ENCODE peak calls at places on chromosomes 13 and 19, in six cellular contexts. B is IMR-90; W is CD8-positive, alpha-beta T cell; D is RWPE1; L is fibroblast of lung; Q is fibroblast of pulmonary artery. E is an unnamed sample.

GRCh38 chr13:49060698-49061387 is 85.1 kb downstream of the FNDC3A start:
- DNase-seq in D (peak), Q (peak), B (peak), L (peak), W (no peak), E (no peak)

GRCh38 chr13:50283017-50283416 is 267.8 kb downstream of the KCNRG start:
- DNase-seq in D (no peak), Q (no peak), L (no peak), W (no peak), B (no peak), E (no peak)

GRCh38 chr13:32650705-32651311 is 64.6 kb downstream of the PDS5B start:
- DNase-seq in Q (peak), L (peak), D (peak), B (peak), W (peak), E (no peak)

GRCh38 chr13:35840991-35841604 is 290.1 kb downstream of the DCLK1 start:
- DNase-seq in B (no peak), L (no peak), D (no peak), Q (no peak), W (no peak), E (no peak)

GRCh38 chr13:99566125-99567083 is 65.1 kb downstream of the TM9SF2 start:
- DNase-seq in D (no peak), L (no peak), W (no peak), Q (no peak), B (no peak), E (no peak)

GRCh38 chr13:67632590-67632989 is 402.5 kb upstream of the PCDH9 start:
- DNase-seq in D (no peak), B (peak), Q (peak), L (peak), W (no peak), E (no peak)

GRCh38 chr13:40665061-40665753 is 1.2 kb downstream of the FOXO1 start:
- DNase-seq in L (no peak), Q (no peak), D (peak), W (peak), B (no peak), E (peak)

GRCh38 chr13:29520671-29521070 is 74.8 kb downstream of the SLC7A1 start:
- DNase-seq in W (no peak), D (no peak), B (peak), L (peak), Q (peak), E (no peak)

GRCh38 chr19:43589680-43590079 is 6.3 kb downstream of the IRGQ start:
- DNase-seq in B (no peak), Q (no peak), D (no peak), L (no peak), W (no peak), E (no peak)

GRCh38 chr13:110471833-110472162 is 89.7 kb downstream of the RAB20 start:
- DNase-seq in W (no peak), Q (peak), L (peak), B (peak), D (no peak), E (no peak)

GRCh38 chr19:19740755-19741154 is 7.8 kb upstream of the ZNF14 start:
- DNase-seq in L (no peak), W (no peak), B (no peak), D (no peak), Q (no peak), E (no peak)

GRCh38 chr19:30450945-30451344 is 78.8 kb downstream of the ZNF536 start:
- DNase-seq in L (no peak), W (no peak), D (no peak), Q (no peak), B (no peak), E (no peak)

GRCh38 chr13:91122766-91123165 is 224.7 kb upstream of the MIR17HG start:
- DNase-seq in D (no peak), Q (no peak), W (no peak), B (no peak), L (no peak), E (no peak)

GRCh38 chr19:44588753-44589112 is 24.6 kb upstream of the IGSF23 start:
- DNase-seq in Q (no peak), W (no peak), B (no peak), D (no peak), L (no peak), E (no peak)

GRCh38 chr13:21676611-21677021 is 5.7 kb downstream of the FGF9 start:
- DNase-seq in L (no peak), B (no peak), D (no peak), W (peak), Q (no peak), E (no peak)

GRCh38 chr13:21420706-21421105 is 38.4 kb downstream of the ZDHHC20 start:
- DNase-seq in Q (peak), L (peak), W (no peak), D (no peak), B (peak), E (no peak)

GRCh38 chr13:28822161-28822560 is 2.0 kb downstream of the MTUS2 start:
- DNase-seq in D (no peak), Q (no peak), B (no peak), L (no peak), W (no peak), E (no peak)

GRCh38 chr13:102825921-102826706 is 19.7 kb upstream of the ERCC5 start:
- DNase-seq in W (no peak), B (peak), L (peak), Q (peak), D (peak), E (no peak)

GRCh38 chr13:111027481-111028439 is 87.3 kb upstream of the ARHGEF7 start:
- DNase-seq in B (peak), W (no peak), D (no peak), L (peak), Q (no peak), E (no peak)

GRCh38 chr19:375395-376110 is 31.0 kb upstream of the MIER2 start:
- DNase-seq in Q (no peak), L (no peak), B (no peak), D (no peak), W (no peak), E (no peak)

GRCh38 chr13:112181336-112182051 is 114.5 kb downstream of the SOX1 start:
- DNase-seq in B (no peak), D (no peak), Q (no peak), L (no peak), W (no peak), E (no peak)

GRCh38 chr13:19587635-19588300 is 26.4 kb upstream of the TPTE2 start:
- DNase-seq in B (peak), W (no peak), Q (peak), D (no peak), L (peak), E (no peak)

DNA sequence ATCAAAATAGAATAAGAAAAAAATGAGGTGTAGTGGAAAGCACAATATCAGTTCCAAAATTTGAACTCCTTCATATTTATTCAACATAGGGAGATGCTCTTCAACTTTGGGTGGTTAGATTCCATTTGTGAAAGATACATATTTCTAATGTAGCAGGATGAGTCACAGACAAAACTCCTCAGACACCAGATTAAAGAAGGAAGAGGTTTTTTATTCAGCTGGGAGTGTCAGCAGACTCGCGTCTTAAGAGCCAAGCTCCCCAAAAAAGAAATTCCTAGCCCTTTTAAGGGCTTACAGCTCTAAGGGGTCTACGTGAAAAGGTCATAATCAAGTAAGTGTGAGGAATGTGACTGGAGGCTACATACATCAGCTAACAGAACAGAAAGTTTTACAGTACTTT is 6.8 kb upstream of the ZNF765 start:
- DNase-seq in L (peak), Q (peak), W (no peak), B (peak), D (no peak), E (no peak)
- TF ChIP-seq CTCF in L (no peak), Q (no peak), W (no peak), B (no peak), D (no peak), E (no peak)

GRCh38 chr19:50500060-50500752 is 10.8 kb downstream of the JOSD2 start:
- DNase-seq in Q (no peak), B (no peak), W (no peak), D (no peak), L (no peak), E (no peak)
- TF ChIP-seq CTCF in Q (peak), B (peak), W (no peak), D (no peak), L (peak), E (peak)

DNA sequence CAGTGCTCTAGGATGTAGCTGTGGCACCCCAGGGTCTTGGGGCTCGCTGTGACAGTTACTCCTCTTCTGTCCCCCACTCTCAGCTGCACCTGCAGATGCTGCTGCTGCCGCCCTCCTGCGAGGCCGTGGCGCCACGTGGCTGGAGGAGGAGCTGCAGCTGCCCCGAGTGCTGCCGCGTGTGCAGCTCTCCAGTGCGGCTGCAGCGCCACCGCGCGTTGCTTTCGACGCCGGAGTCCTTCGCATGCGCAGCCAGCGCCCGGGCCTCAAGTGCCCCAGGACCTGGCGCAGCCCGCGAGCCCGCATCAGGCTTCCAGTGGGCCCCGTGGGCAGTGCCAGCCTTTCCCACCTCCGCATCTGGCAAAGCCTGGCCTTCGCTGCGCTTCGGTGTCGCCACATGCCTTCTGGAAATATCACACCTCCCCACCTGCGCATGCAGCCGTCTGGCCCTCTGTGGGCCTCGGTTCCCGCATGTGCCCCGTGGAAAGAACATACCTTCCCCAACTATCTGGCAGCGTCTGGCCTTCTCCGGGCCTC is 692 bp upstream of the ZNF580 start:
- DNase-seq in L (peak), W (peak), D (no peak), B (peak), Q (peak), E (no peak)
- TF ChIP-seq CTCF in L (peak), W (peak), D (peak), B (peak), Q (peak), E (no peak)

GRCh38 chr13:53781941-53782340 is 753.3 kb downstream of the OLFM4 start:
- DNase-seq in W (no peak), B (no peak), L (peak), D (peak), Q (no peak), E (no peak)
- TF ChIP-seq CTCF in W (no peak), B (no peak), L (no peak), D (no peak), Q (no peak), E (no peak)

GRCh38 chr19:47742636-47743035 is 2.7 kb upstream of the NOP53 start:
- DNase-seq in B (no peak), W (no peak), L (no peak), Q (no peak), D (no peak), E (no peak)

GRCh38 chr19:47741544-47742125 is 3.7 kb upstream of the NOP53 start:
- DNase-seq in B (no peak), D (no peak), W (no peak), L (no peak), Q (no peak), E (no peak)

GRCh38 chr19:47740866-47741519 is 4.4 kb upstream of the NOP53 start:
- DNase-seq in D (no peak), B (no peak), W (no peak), L (no peak), Q (no peak), E (no peak)

GRCh38 chr19:47749326-47749725 is 4.0 kb downstream of the NOP53 start:
- DNase-seq in D (no peak), B (no peak), Q (no peak), W (no peak), L (no peak), E (no peak)

GRCh38 chr19:47745010-47745901 is at the start of gene NOP53:
- DNase-seq in L (peak), B (peak), Q (peak), D (peak), W (peak), E (peak)
- TF ChIP-seq CTCF in L (no peak), B (no peak), Q (no peak), D (no peak), W (no peak), E (no peak)

GRCh38 chr13:74274946-74275345 is 140.7 kb upstream of the KLF12 start:
- DNase-seq in B (no peak), D (no peak), L (no peak), Q (no peak), W (no peak), E (no peak)

GRCh38 chr13:74270018-74270417 is 135.8 kb upstream of the KLF12 start:
- DNase-seq in W (no peak), L (no peak), Q (no peak), B (peak), D (peak), E (no peak)

GRCh38 chr13:74272826-74273225 is 138.6 kb upstream of the KLF12 start:
- DNase-seq in D (no peak), W (no peak), B (no peak), L (no peak), Q (no peak), E (no peak)

GRCh38 chr13:74278901-74279300 is 144.7 kb upstream of the KLF12 start:
- DNase-seq in L (no peak), W (no peak), B (no peak), D (no peak), Q (no peak), E (no peak)

GRCh38 chr13:74273591-74273990 is 139.4 kb upstream of the KLF12 start:
- DNase-seq in W (no peak), L (no peak), Q (no peak), B (no peak), D (no peak), E (no peak)
- TF ChIP-seq CTCF in W (no peak), L (no peak), Q (no peak), B (no peak), D (no peak), E (no peak)

DNA sequence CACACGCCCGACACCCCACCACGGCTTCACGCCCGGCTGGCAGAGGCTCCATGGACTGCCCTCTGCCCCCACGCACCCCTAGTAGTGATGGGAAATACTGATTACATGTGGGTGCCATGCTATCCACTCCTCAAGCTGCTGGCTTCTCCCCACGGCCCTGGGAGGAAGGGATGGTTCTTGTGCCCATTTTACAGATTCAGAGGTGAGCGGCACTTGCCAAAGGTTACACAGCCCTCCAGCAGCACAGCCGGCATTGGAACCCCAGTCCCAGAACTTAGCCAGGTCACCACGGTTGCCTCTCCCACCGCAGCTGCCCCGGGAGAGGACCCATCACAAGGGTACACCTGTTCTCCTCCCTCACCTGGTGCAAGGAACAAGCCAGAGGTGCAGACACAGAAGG is 13.2 kb downstream of the LRRC4B start:
- DNase-seq in Q (no peak), L (no peak), W (no peak), D (no peak), B (no peak), E (no peak)
- TF ChIP-seq CTCF in Q (no peak), L (no peak), W (no peak), D (no peak), B (no peak), E (no peak)

GRCh38 chr19:35479278-35479677 is 11.0 kb downstream of the KRTDAP start:
- DNase-seq in B (no peak), Q (no peak), W (no peak), L (no peak), D (no peak), E (no peak)
- TF ChIP-seq CTCF in B (no peak), Q (no peak), W (no peak), L (no peak), D (no peak), E (peak)

DNA sequence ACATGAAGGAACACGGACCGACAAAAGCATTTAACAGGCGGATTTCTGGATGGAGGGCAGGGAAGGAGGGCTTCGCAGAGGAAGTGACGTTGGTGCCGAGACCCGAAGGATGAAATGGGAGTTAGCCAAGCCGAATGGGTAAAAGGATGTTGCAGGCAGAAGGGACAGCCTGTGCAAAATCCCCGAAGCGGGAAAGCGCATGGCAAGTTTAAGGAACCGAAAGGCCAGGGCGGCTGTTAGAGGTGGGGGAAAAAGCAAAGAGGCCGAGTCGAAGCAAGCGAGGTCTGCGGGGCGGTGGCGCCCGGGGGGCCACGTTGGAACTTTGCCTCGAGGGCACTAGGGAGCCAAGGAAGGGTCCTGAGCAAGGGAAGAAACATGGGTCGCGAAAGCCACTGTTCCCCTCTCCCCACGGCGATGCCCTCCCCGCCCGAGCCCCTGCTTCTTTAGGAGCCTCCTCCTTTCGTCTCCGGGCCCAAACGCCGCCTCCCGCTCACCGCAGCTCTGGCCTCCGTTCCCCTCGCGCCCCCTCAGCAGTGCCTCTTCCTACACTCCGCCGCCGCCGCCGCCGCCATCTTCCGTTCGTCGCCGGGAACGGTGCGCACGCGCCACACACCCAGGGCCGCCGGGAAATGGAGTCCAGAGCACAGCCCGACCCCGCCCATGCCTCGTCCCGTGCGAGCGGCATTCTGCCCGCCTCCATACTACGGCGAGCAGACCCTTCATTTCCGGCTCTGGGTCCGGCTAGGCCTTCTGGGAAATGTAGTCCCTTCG is at the start of gene SYMPK:
- DNase-seq in B (peak), D (peak), Q (peak), L (peak), W (peak), E (peak)
- TF ChIP-seq CTCF in B (no peak), D (no peak), Q (no peak), L (no peak), W (no peak), E (no peak)

GRCh38 chr19:11662278-11662677 is 65.0 kb downstream of the ZNF627 start:
- DNase-seq in L (no peak), Q (no peak), W (no peak), D (no peak), B (no peak), E (no peak)

GRCh38 chr19:11656535-11656934 is 59.3 kb downstream of the ZNF627 start:
- DNase-seq in L (no peak), Q (no peak), W (no peak), B (no peak), D (no peak), E (no peak)

GRCh38 chr19:11658954-11659353 is 61.7 kb downstream of the ZNF627 start:
- DNase-seq in W (no peak), Q (no peak), L (no peak), B (no peak), D (no peak), E (no peak)

GRCh38 chr19:11657307-11657706 is 60.0 kb downstream of the ZNF627 start:
- DNase-seq in D (no peak), Q (no peak), B (no peak), L (no peak), W (no peak), E (no peak)

GRCh38 chr19:11659612-11660011 is 62.3 kb downstream of the ZNF627 start:
- DNase-seq in Q (peak), L (no peak), B (peak), W (no peak), D (peak), E (no peak)
- TF ChIP-seq CTCF in Q (peak), L (peak), B (peak), W (no peak), D (no peak), E (peak)

E was measured in progenitor cell of endocrine pancreas.